ENCODE peak calls at places on chromosomes 16 and 17, in five cellular contexts. Q is heart left ventricle, D is BJ, Z is esophagus squamous epithelium, K is heart right ventricle. F is an unnamed sample.

GRCh38 chr17:17788967-17789366 is 47.8 kb downstream of the SREBF1 start:
- DNase-seq in Q (no peak), Z (no peak), K (no peak), D (no peak), F (no peak)

GRCh38 chr16:11098601-11099377 is 154.4 kb downstream of the CLEC16A start:
- DNase-seq in Z (no peak), K (no peak), Q (no peak), D (no peak), F (no peak)

GRCh38 chr17:67477687-67478086 is 100.6 kb downstream of the PITPNC1 start:
- DNase-seq in Q (no peak), Z (no peak), D (peak), K (no peak), F (no peak)

GRCh38 chr16:84115919-84116719 is 623 bp downstream of the MBTPS1 start:
- DNase-seq in Z (no peak), D (no peak), Q (peak), K (no peak), F (no peak)

GRCh38 chr17:38861399-38861843 is 7.9 kb upstream of the RPL23 start:
- DNase-seq in K (no peak), D (no peak), Z (no peak), Q (no peak), F (no peak)

GRCh38 chr16:76797457-76797856 is 393.5 kb upstream of the MON1B start:
- DNase-seq in Q (no peak), K (no peak), D (no peak), Z (no peak), F (no peak)

GRCh38 chr17:58329035-58329807 is 626 bp upstream of the TSPOAP1 start:
- DNase-seq in K (no peak), D (no peak), Q (peak), Z (no peak), F (no peak)

GRCh38 chr17:34820922-34821321 is 140.3 kb downstream of the CCT6B start:
- DNase-seq in K (no peak), Q (no peak), Z (no peak), D (no peak), F (no peak)

GRCh38 chr17:51617876-51618455 is 357.6 kb downstream of the UTP18 start:
- DNase-seq in Z (no peak), K (no peak), D (no peak), Q (no peak), F (no peak)

GRCh38 chr16:85046472-85046916 is 18.9 kb downstream of the KIAA0513 start:
- DNase-seq in K (no peak), D (no peak), Q (no peak), Z (no peak), F (no peak)

GRCh38 chr16:57258226-57258909 is 13.3 kb downstream of the ARL2BP start:
- DNase-seq in K (no peak), Z (no peak), D (no peak), Q (no peak), F (no peak)

GRCh38 chr17:69282002-69282401 is 44.9 kb downstream of the ABCA5 start:
- DNase-seq in K (no peak), Q (no peak), D (no peak), Z (no peak), F (no peak)

GRCh38 chr17:53032861-53033271 is 789.9 kb upstream of the KIF2B start:
- DNase-seq in Q (no peak), Z (no peak), D (no peak), K (no peak), F (peak)
- TF ChIP-seq CTCF in Q (no peak), Z (no peak), D (no peak), K (peak), F (peak)

DNA sequence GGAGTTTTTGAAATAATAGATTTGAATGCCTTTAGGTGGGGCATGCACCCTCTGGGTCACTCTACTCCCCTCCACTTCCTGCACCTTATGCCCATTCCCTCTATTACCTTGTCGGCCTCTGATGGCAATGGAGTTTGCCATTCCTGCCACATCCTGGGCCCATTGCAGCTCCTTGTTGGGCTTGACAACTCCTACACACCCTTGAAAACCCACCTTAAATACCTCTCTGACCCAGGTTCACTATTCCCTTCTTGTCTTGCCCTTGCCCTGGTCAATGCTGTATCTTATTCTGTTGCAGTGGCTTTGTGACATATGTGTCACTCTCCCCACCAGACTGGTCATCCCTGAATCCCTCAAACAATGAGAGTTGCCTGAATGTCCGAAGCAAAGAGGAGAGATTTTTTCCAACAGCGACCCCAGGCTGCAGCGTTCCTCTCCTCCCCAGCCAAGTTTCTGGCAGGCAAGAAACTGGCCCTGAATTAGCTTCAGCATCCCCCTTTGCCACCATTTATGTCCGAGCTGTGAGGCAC is 2.4 kb downstream of the CCR7 start:
- DNase-seq in Z (no peak), K (no peak), D (no peak), Q (no peak), F (no peak)
- TF ChIP-seq CTCF in Z (no peak), K (no peak), D (no peak), Q (no peak), F (no peak)

DNA sequence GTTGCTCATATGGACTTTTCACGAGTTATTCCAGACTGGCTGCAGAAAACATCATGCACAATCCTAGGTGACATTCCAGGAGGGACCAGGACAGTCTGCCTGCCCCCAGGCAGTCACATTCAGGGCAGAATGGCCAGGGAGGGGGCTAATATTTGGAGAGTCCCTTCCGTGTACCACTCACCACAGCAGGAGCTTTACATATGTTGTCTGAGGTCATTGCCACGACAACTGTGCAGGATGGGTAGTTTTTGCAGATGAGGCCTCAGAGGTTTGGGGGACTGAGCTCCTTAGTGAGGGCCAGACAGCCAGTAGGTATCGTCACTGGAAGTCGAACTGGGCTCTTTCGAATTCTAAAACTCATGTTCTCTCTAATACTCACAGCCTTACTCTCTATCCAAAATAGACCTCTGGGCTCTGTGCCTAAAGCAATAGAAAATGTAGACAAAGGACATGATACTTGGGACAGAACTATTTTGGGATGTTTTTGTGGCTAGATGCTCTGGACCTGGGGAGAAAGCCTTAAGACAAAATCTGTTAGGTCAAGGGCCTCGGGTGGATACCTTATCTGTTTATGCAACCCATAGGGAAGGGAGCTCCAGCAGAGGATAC is 338.5 kb downstream of the MAF start:
- DNase-seq in D (no peak), Z (no peak), K (no peak), Q (no peak), F (no peak)
- TF ChIP-seq CTCF in D (no peak), Z (no peak), K (no peak), Q (no peak), F (no peak)

DNA sequence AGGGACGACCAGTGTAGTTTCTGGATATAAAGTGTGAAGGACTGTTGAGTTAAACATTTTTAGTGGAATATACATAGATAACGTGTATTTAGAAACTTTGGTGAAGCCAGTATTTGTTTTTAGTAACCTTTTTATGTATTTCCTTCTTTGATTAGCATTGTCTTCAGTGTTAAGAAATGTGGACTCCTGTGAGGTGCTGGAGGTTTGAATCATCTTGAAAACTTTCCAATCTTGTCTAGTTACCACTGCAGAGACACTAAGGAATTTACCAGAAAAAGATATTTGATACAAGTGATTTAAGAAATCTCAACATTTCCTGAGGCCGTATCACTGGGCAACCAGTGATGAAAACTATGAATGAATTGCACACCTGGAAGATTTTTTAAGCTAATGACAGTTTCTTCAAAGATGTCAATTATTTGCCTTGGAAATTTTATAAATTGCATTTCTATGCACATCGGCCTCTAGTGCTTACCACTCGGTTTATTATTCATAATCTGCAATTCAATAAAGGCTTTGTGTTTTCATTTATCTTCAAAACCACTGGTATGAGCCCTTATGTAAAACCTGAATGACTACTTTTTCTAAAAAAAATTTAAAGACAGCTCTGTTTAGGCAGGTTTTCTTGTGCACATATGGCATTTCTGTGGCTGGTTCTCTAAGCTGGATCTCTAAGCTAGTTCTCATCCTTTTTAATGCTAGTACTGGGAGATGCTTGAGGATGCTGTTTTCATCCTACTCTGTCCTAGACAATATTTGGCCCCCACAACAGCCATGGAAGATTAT is 31.4 kb upstream of the ADCY7 start:
- DNase-seq in K (no peak), Q (no peak), D (no peak), Z (no peak), F (no peak)
- TF ChIP-seq CTCF in K (no peak), Q (no peak), D (no peak), Z (no peak), F (no peak)

GRCh38 chr16:31357324-31358156 is 2.6 kb downstream of the ITGAX start:
- DNase-seq in Q (peak), D (no peak), Z (no peak), K (no peak), F (no peak)
- TF ChIP-seq CTCF in Q (no peak), D (no peak), Z (no peak), K (no peak), F (no peak)

GRCh38 chr16:82631701-82632685 is 5.2 kb downstream of the CDH13 start:
- DNase-seq in D (no peak), Q (no peak), Z (no peak), K (no peak), F (no peak)
- TF ChIP-seq CTCF in D (peak), Q (peak), Z (no peak), K (peak), F (peak)

GRCh38 chr17:64253470-64253869 is 9.6 kb downstream of the TEX2 start:
- DNase-seq in D (no peak), Q (no peak), Z (no peak), K (no peak), F (no peak)
- TF ChIP-seq CTCF in D (no peak), Q (no peak), Z (no peak), K (no peak), F (no peak)

F was measured in kidney epithelial cell.